ENCODE peak calls at places on chromosomes 13 and 19, in ten cellular contexts. U is psoas muscle, F is IMR-90, J is heart right ventricle, A is astrocyte, T is right lobe of liver, B is lung, D is endodermal cell, V is body of pancreas, Z is mammary epithelial cell. M is an unnamed sample. For H3K4me1, the result is how much of the 10 kb centered on the place peaks cover.

GRCh38 chr13:46058268-46058667 is 5.7 kb upstream of the ZC3H13 start:
- DNase-seq in U (no peak), F (no peak), J (no peak), A (no peak), T (no peak), B (no peak), D (no peak), V (no peak), Z (peak), M (no peak)

GRCh38 chr19:32976223-32976805 is 4.3 kb downstream of the FAAP24 start:
- DNase-seq in U (peak), F (peak), J (peak), A (peak), T (peak), B (peak), D (peak), V (peak), Z (peak), M (peak)

GRCh38 chr19:46493236-46494114 is 2.2 kb downstream of the PNMA8B start:
- DNase-seq in U (peak), F (no peak), J (peak), A (no peak), T (peak), B (no peak), D (peak), V (no peak), Z (no peak), M (peak)

GRCh38 chr13:63541336-63541735 is 2125.7 kb upstream of the PCDH20 start:
- DNase-seq in U (no peak), F (no peak), J (no peak), A (no peak), T (no peak), B (no peak), D (no peak), V (no peak), Z (no peak), M (no peak)

GRCh38 chr13:50323440-50324070 is 308.3 kb downstream of the KCNRG start:
- DNase-seq in U (no peak), F (peak), J (no peak), A (peak), T (no peak), B (no peak), D (no peak), V (no peak), Z (peak), M (no peak)

GRCh38 chr19:29483944-29484581 is 41.7 kb upstream of the VSTM2B start:
- DNase-seq in U (no peak), F (no peak), J (no peak), A (no peak), T (no peak), B (no peak), D (peak), V (no peak), Z (no peak), M (no peak)

GRCh38 chr13:102038787-102039186 is 363.1 kb downstream of the FGF14 start:
- DNase-seq in U (no peak), F (no peak), J (no peak), A (no peak), T (no peak), B (no peak), D (no peak), V (no peak), Z (no peak), M (no peak)

GRCh38 chr13:77429320-77430142 is 102.6 kb upstream of the MYCBP2 start:
- DNase-seq in U (no peak), F (no peak), J (no peak), A (peak), T (no peak), B (no peak), D (no peak), V (no peak), Z (peak), M (no peak)

GRCh38 chr13:59176775-59177174 is 987.0 kb downstream of the DIAPH3 start:
- DNase-seq in U (no peak), F (no peak), J (no peak), A (no peak), T (no peak), B (no peak), D (peak), V (no peak), Z (no peak), M (no peak)

GRCh38 chr13:26895081-26895807 is 134.7 kb upstream of the GPR12 start:
- DNase-seq in U (no peak), F (no peak), J (no peak), A (no peak), T (no peak), B (no peak), D (peak), V (no peak), Z (no peak), M (no peak)

GRCh38 chr13:37386276-37386675 is 212.3 kb downstream of the POSTN start:
- DNase-seq in U (no peak), F (peak), J (no peak), A (peak), T (no peak), B (no peak), D (no peak), V (no peak), Z (no peak), M (no peak)

GRCh38 chr19:43464089-43464775 is 1.2 kb downstream of the LYPD3 start:
- DNase-seq in U (peak), F (no peak), J (peak), A (no peak), T (peak), B (peak), D (no peak), V (peak), Z (no peak), M (peak)

GRCh38 chr19:14517840-14518505 is at the start of gene DNAJB1:
- DNase-seq in U (peak), F (peak), J (peak), A (peak), T (peak), B (peak), D (peak), V (peak), Z (peak), M (peak)

GRCh38 chr13:75330770-75331169 is 151.2 kb downstream of the TBC1D4 start:
- DNase-seq in U (no peak), F (no peak), J (no peak), A (no peak), T (no peak), B (no peak), D (no peak), V (no peak), Z (no peak), M (no peak)

GRCh38 chr13:75331792-75332349 is 150.1 kb downstream of the TBC1D4 start:
- DNase-seq in U (no peak), F (no peak), J (no peak), A (no peak), T (no peak), B (no peak), D (no peak), V (no peak), Z (no peak), M (no peak)

GRCh38 chr13:75327132-75327505 is 154.8 kb downstream of the TBC1D4 start:
- DNase-seq in U (no peak), F (no peak), J (no peak), A (no peak), T (no peak), B (no peak), D (no peak), V (no peak), Z (no peak), M (no peak)

GRCh38 chr13:75329097-75329496 is 152.9 kb downstream of the TBC1D4 start:
- DNase-seq in U (no peak), F (no peak), J (no peak), A (no peak), T (no peak), B (no peak), D (no peak), V (no peak), Z (no peak), M (no peak)

GRCh38 chr13:75329723-75330122 is 152.2 kb downstream of the TBC1D4 start:
- DNase-seq in U (no peak), F (no peak), J (no peak), A (no peak), T (peak), B (no peak), D (no peak), V (no peak), Z (peak), M (no peak)
- TF ChIP-seq CTCF in U (no peak), F (no peak), J (no peak), A (no peak), T (no peak), B (no peak), D (no peak), V (no peak), Z (no peak), M (no peak)

GRCh38 chr19:18322759-18323460 is at the start of gene LSM4:
- DNase-seq in U (peak), F (peak), J (peak), A (peak), T (peak), B (peak), D (peak), V (peak), Z (peak), M (peak)

GRCh38 chr19:18321729-18322091 is 1.2 kb downstream of the LSM4 start:
- DNase-seq in U (no peak), F (peak), J (no peak), A (no peak), T (no peak), B (no peak), D (no peak), V (no peak), Z (no peak), M (no peak)

GRCh38 chr19:18319591-18320135 is 3.2 kb downstream of the LSM4 start:
- DNase-seq in U (no peak), F (no peak), J (no peak), A (no peak), T (peak), B (no peak), D (no peak), V (peak), Z (no peak), M (no peak)

GRCh38 chr19:18320865-18321728 is 1.8 kb downstream of the LSM4 start:
- DNase-seq in U (no peak), F (no peak), J (no peak), A (no peak), T (no peak), B (no peak), D (no peak), V (no peak), Z (no peak), M (peak)

DNA sequence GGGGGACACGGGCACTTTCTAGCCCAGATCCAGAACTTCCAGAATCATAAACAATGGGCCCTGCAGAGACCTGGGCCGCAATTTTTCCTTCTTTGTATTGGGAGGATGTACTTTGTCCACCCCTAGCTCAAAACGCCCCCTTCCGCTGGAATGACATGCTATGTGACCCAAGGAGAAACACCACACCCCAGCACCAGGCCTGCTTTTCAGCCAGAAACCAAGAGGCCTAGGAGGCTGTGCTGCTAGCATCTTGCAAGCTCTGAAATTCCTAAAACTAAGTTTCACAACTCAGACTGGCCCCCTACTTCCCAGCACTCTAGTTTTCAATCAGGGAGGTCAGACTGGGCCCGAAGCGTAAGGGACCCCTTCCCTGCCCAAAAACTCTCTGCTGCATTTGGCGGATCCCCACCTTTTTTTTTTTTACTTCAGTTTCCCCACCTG is 538 bp downstream of the LSM4 start:
- DNase-seq in U (no peak), F (peak), J (no peak), A (peak), T (no peak), B (peak), D (peak), V (no peak), Z (no peak), M (peak)
- H3K4me1 ChIP-seq in U (under half), F (under half), J (half or more), A (under half), T (under half), B (under half), D (under half), V (half or more), Z (under half), M (half or more)

DNA sequence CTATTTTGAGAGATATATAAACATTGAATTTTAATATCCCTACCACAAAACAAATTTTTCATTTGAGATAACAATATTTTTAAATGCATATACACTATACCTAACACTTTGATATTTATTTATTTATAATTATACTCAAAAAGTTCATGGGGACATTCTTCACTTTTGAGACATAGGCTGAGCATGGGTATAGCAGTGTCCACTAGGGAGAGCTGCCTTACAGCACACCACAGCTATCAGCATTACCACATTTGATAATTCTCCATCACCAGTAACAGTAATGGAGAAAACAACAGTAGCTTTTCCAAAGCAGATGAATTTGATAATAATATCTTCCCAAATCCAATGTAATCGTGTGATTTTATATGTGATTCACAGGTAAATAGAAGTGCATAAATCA is 626.1 kb downstream of the DACH1 start:
- DNase-seq in U (no peak), F (no peak), J (no peak), A (peak), T (no peak), B (no peak), D (peak), V (no peak), Z (no peak), M (no peak)
- TF ChIP-seq CTCF in U (peak), F (peak), J (peak), A (peak), T (peak), B (peak), D (peak), V (peak), Z (peak), M (peak)

DNA sequence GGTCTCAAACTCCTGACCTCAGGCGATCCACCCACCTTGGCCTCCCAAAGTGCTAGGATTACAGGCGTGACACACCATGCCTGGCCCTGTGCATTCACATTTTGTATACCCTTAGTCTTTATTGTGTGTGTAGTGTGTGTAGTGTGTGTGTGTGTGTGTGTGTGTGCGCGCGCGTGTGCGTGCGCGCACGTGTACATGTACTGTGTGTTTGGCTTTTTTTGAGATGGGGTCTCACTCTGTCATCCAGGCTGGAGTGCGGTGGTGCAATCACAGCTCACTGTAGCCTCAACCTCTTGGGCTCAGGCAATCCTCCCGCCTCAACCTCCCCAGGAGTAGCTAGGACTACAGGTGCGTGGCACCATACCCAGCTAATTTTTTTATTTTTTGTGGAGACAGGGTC is 22.1 kb downstream of the ITM2B start:
- DNase-seq in U (no peak), F (no peak), J (no peak), A (no peak), T (no peak), B (no peak), D (no peak), V (no peak), Z (no peak), M (no peak)
- H3K4me1 ChIP-seq in U (under half), F (under half), J (under half), A (under half), T (under half), B (under half), D (under half), V (half or more), Z (under half), M (half or more)

DNA sequence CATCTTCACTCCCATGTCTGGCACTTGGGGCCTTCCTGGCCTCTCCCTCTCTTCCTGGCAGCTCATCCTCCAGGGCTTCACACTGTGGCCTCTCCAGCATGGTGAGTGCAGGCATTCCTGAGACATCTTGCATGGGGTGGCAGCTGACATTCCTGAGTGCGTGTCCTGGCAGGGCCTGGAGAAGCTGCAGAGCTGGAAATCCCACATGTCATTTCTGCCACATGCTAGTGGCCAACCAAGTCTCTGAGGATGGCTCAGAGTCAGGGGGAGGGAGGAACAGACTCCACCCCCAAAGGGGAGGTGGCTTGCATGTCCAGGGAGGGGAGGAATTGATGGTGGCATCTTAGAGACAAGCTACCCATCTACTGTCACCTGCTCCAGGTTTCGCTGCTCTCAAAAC is 41.6 kb upstream of the AMER2 start:
- DNase-seq in U (no peak), F (no peak), J (no peak), A (no peak), T (no peak), B (no peak), D (peak), V (no peak), Z (peak), M (no peak)
- TF ChIP-seq CTCF in U (no peak), F (no peak), J (no peak), A (no peak), T (no peak), B (no peak), D (no peak), V (no peak), Z (no peak), M (no peak)

GRCh38 chr19:42068756-42069571 is 1.0 kb downstream of the GRIK5 start:
- DNase-seq in U (no peak), F (no peak), J (no peak), A (no peak), T (no peak), B (no peak), D (peak), V (no peak), Z (no peak), M (no peak)

GRCh38 chr19:42068361-42068755 is 1.6 kb downstream of the GRIK5 start:
- DNase-seq in U (no peak), F (no peak), J (no peak), A (no peak), T (no peak), B (no peak), D (no peak), V (no peak), Z (no peak), M (no peak)

GRCh38 chr19:42067315-42067888 is 2.6 kb downstream of the GRIK5 start:
- DNase-seq in U (no peak), F (no peak), J (no peak), A (no peak), T (no peak), B (no peak), D (no peak), V (no peak), Z (no peak), M (no peak)

GRCh38 chr19:42071247-42071646 is 1.2 kb upstream of the GRIK5 start:
- DNase-seq in U (no peak), F (no peak), J (no peak), A (no peak), T (no peak), B (no peak), D (no peak), V (no peak), Z (no peak), M (no peak)

GRCh38 chr19:42069619-42070293 is at the start of gene GRIK5:
- DNase-seq in U (no peak), F (no peak), J (no peak), A (no peak), T (no peak), B (no peak), D (peak), V (peak), Z (no peak), M (no peak)
- H3K4me1 ChIP-seq in U (under half), F (under half), J (under half), A (under half), T (under half), B (under half), D (under half), V (under half), Z (under half), M (under half)

GRCh38 chr13:108218044-108218974 is at the start of gene ABHD13:
- DNase-seq in U (peak), F (peak), J (peak), A (peak), T (peak), B (peak), D (peak), V (peak), Z (peak), M (peak)
- TF ChIP-seq CTCF in U (no peak), F (no peak), J (no peak), A (no peak), T (no peak), B (no peak), D (peak), V (no peak), Z (no peak), M (no peak)